ENCODE peak calls at places on chromosomes 1 and 21, in five cellular contexts. V is naive thymus-derived CD4-positive, alpha-beta T cell; C is heart left ventricle; I is neuronal stem cell; A is CD4-positive, alpha-beta memory T cell. F is an unnamed sample. For H3K36me3 and H3K4me1, the result is how much of the 10 kb centered on the place peaks cover.

GRCh38 chr1:205273551-205273982 is 45.8 kb downstream of the TMCC2 start:
- DNase-seq in V (peak), C (peak), I (peak), A (peak), F (peak)

GRCh38 chr1:157648317-157648716 is 50.4 kb upstream of the FCRL4 start:
- DNase-seq in V (no peak), C (no peak), I (no peak), A (no peak), F (no peak)

GRCh38 chr21:19523731-19524130 is 1120.1 kb upstream of the TMPRSS15 start:
- DNase-seq in V (no peak), C (no peak), I (no peak), A (no peak), F (no peak)

GRCh38 chr1:203686091-203686632 is 59.5 kb downstream of the ATP2B4 start:
- DNase-seq in V (no peak), C (no peak), I (no peak), A (no peak), F (no peak)

GRCh38 chr1:100597069-100597741 is 59.3 kb downstream of the GPR88 start:
- DNase-seq in V (no peak), C (no peak), I (no peak), A (no peak), F (no peak)

GRCh38 chr1:89516055-89516454 is 8.6 kb upstream of the LRRC8B start:
- DNase-seq in V (no peak), C (no peak), I (no peak), A (no peak), F (no peak)

GRCh38 chr1:183807549-183808168 is 2.7 kb downstream of the RGL1 start:
- DNase-seq in V (no peak), C (peak), I (no peak), A (no peak), F (no peak)

GRCh38 chr1:30768830-30769718 is 11.5 kb upstream of the LAPTM5 start:
- DNase-seq in V (no peak), C (no peak), I (no peak), A (no peak), F (no peak)

GRCh38 chr1:45337630-45338320 is 2.2 kb upstream of the TOE1 start:
- DNase-seq in V (no peak), C (no peak), I (no peak), A (no peak), F (no peak)

GRCh38 chr1:151254217-151255213 is at the start of gene PSMD4:
- DNase-seq in V (peak), C (peak), I (peak), A (peak), F (peak)

GRCh38 chr1:228345201-228345930 is 61.3 kb downstream of the TRIM11 start:
- DNase-seq in V (no peak), C (peak), I (no peak), A (no peak), F (no peak)

GRCh38 chr1:172781513-172782140 is 122.7 kb downstream of the FASLG start:
- DNase-seq in V (no peak), C (no peak), I (no peak), A (no peak), F (no peak)

GRCh38 chr1:108346137-108346536 is 102.3 kb upstream of the NBPF4 start:
- DNase-seq in V (no peak), C (no peak), I (no peak), A (no peak), F (no peak)

GRCh38 chr1:231918239-231919015 is 291.8 kb downstream of the DISC1 start:
- DNase-seq in V (peak), C (no peak), I (no peak), A (peak), F (no peak)

GRCh38 chr1:14661220-14661619 is 62.7 kb downstream of the KAZN start:
- DNase-seq in V (no peak), C (peak), I (no peak), A (no peak), F (no peak)

GRCh38 chr21:43817157-43818086 is 28.0 kb downstream of the RRP1 start:
- DNase-seq in V (no peak), C (no peak), I (no peak), A (no peak), F (no peak)

GRCh38 chr21:45981641-45982255 is at the start of gene COL6A1:
- DNase-seq in V (no peak), C (peak), I (peak), A (peak), F (peak)

GRCh38 chr1:85134583-85135455 is 66.0 kb downstream of the SYDE2 start:
- DNase-seq in V (no peak), C (no peak), I (no peak), A (no peak), F (no peak)

GRCh38 chr1:155324717-155325595 is 4.3 kb downstream of the RUSC1 start:
- DNase-seq in V (no peak), C (peak), I (no peak), A (no peak), F (no peak)

GRCh38 chr1:94329986-94330385 is 88.2 kb upstream of the ABCD3 start:
- DNase-seq in V (no peak), C (no peak), I (no peak), A (no peak), F (no peak)

GRCh38 chr21:21158376-21158918 is 160.2 kb downstream of the NCAM2 start:
- DNase-seq in V (no peak), C (no peak), I (no peak), A (no peak), F (no peak)
- H3K27ac ChIP-seq in V (no peak), C (no peak), I (no peak), A (no peak), F (no peak)

GRCh38 chr1:201641524-201642253 is 102.8 kb downstream of the NAV1 start:
- DNase-seq in V (no peak), C (no peak), I (no peak), A (no peak), F (no peak)
- H3K36me3 ChIP-seq in V (under half), C (under half), I (under half), A (under half), F (under half)

DNA sequence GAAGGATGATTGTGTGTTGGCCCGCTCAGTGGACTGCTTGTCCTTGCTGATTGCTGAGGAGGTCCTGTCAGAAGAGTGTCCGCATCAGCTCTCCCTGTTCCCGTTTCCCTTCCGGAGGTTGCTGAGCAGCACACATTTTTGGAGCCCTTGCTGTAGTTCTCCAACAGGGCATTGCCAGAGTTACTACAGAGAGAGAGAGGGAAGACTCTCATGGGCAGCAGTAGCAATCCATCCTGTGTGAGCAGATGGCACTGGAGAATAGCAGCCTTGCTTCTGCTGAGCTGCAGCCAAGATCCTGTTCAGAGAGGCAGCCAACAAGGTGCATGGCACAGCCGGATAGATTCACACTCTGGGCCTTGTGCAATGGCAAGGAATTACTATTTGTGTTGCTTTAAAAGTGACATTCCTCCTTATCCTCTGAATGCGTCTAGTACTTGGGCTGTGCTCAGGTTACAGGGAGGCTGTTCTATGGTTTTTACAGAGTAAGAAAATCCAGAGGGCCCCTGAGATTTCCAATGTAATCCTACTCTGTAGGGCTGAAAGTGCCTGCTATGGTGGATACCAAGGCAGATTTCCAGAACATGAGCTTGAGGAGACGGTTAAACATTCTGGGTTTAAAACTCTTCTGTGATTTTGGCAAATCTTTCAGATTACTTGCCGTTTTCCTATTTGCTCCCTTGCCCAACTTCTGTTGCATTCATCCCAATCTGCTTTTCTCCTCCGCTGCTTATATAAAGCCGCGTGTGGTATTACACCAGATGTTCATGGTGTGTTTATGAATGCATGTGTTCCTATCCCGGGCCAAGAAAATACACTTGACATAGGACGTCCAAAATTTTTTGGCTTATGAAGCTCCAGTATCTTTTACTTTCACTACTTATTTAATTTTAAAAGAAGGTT is 27.4 kb downstream of the AK4 start:
- DNase-seq in V (no peak), C (peak), I (no peak), A (no peak), F (no peak)
- H3K4me1 ChIP-seq in V (under half), C (under half), I (under half), A (under half), F (under half)

GRCh38 chr21:35585878-35586277 is 474.4 kb downstream of the SETD4 start:
- DNase-seq in V (no peak), C (no peak), I (no peak), A (no peak), F (no peak)
- H3K27ac ChIP-seq in V (no peak), C (no peak), I (no peak), A (no peak), F (no peak)

DNA sequence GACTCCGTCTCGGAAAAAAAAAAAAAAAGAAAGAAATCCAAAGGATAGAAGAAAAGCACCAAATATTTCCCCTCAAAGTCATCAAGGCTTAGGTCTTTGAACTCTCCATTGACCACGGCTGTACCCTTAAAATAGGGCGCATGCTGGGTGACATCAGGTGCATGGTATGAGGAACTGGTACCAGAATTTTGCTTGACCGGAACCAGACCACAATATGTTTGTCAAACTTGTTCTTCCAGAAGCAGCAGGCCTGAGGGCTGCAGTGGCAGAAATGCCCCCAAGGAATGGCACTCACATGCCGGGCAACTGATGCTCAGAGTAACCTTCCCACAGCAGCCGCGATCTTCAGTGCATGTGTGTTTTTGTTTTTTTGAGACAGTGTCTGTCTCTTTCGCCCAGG is 21.0 kb downstream of the RCC1 start:
- DNase-seq in V (no peak), C (no peak), I (no peak), A (no peak), F (no peak)
- H3K36me3 ChIP-seq in V (under half), C (under half), I (half or more), A (under half), F (under half)

DNA sequence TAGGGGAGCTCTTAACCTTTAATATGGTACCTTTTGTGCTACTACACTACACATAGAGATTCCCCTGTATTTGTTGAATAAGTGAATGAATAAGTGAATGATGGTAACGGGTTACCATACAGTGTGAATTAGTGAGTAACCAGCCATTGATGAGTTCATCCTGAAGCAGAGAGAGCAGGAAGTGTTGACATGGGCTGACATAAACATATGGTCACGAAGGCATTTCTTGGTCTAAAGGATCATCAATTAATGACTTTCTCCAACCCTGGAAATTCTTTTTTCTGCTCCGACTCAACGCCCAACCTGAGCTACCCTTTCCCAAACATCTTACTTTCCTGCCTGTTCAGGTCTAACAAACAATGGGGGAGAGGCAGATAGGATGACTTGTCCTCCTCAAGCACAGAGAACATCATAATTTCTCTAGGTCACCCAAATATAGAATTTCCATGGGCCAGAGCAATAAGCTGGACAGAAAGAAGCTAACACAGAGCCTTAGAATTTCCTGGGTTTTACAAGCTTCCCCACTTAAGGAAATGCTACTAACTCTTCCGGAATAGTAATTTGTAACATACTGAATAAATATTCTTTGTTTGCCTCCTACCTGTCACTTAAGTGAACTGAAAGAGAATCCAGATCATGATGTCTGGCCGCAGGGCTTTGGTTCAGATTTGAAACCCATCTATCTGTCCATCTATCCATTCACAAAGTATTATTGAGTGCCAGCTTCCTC is 114.7 kb upstream of the NGF start:
- DNase-seq in V (no peak), C (no peak), I (no peak), A (no peak), F (no peak)
- H3K4me1 ChIP-seq in V (under half), C (under half), I (under half), A (under half), F (under half)

GRCh38 chr1:186094170-186094569 is 280.9 kb downstream of the TPR start:
- DNase-seq in V (no peak), C (no peak), I (no peak), A (no peak), F (no peak)
- H3K27ac ChIP-seq in V (no peak), C (no peak), I (no peak), A (no peak), F (no peak)

GRCh38 chr1:17642169-17642568 is 102.7 kb downstream of the ARHGEF10L start:
- DNase-seq in V (no peak), C (no peak), I (no peak), A (no peak), F (no peak)

GRCh38 chr1:17637055-17637454 is 97.6 kb downstream of the ARHGEF10L start:
- DNase-seq in V (no peak), C (no peak), I (no peak), A (no peak), F (no peak)

GRCh38 chr1:17640411-17640810 is 100.9 kb downstream of the ARHGEF10L start:
- DNase-seq in V (no peak), C (no peak), I (no peak), A (no peak), F (no peak)

GRCh38 chr1:17640975-17641374 is 101.5 kb downstream of the ARHGEF10L start:
- DNase-seq in V (no peak), C (no peak), I (no peak), A (no peak), F (no peak)

DNA sequence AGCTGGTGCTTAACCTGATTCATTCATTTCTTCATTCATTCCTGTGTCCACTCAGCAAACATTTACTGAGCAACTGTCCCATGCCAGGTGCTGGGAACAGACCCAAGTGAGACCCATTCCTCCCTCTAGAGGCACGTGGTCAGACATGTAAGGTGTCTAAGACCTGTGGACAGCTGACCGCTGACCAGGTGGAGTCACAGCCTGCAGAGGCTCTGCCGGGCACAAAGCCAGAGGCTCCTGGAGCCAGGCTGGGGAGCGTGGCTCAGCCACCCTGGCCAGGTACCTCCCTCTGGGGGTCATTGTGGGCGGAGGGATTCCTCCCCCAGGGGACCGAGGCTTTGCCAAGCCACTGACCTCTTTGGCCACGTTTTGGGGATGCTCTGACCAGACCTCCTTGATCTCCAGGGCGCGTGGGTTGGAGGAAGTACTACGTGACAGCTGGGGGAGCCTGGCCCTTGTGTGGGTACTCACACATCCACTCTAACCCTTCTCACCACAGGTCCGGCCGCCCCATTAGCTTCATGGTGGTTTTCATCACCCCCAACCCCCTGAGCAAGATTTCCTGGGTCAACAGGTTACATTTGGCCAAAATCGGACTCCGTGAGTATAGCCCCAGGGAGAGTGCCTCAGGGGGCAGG is 100.3 kb downstream of the ARHGEF10L start:
- DNase-seq in V (no peak), C (no peak), I (no peak), A (no peak), F (no peak)
- H3K36me3 ChIP-seq in V (under half), C (half or more), I (half or more), A (under half), F (under half)

F was measured in tibial nerve.